ENCODE peak calls at places on chromosomes 3 and 15, in four cellular contexts. H is B cell, J is HL-60, X is GM23248. I is an unnamed sample.

GRCh38 chr3:72907851-72908620 is 20.2 kb downstream of the GXYLT2 start:
- DNase-seq in H (no peak), X (peak), J (peak), I (no peak)

GRCh38 chr3:48896991-48897390 is 1.7 kb downstream of the SLC25A20 start:
- DNase-seq in J (peak), X (no peak), H (no peak), I (peak)

GRCh38 chr3:56355570-56356185 is 112.6 kb downstream of the ERC2 start:
- DNase-seq in X (no peak), H (no peak), J (peak), I (no peak)

GRCh38 chr3:129984124-129984523 is 9.6 kb downstream of the TRH start:
- DNase-seq in X (peak), J (no peak), H (no peak), I (no peak)

GRCh38 chr3:69748503-69748902 is 9.2 kb downstream of the MITF start:
- DNase-seq in X (no peak), J (no peak), H (no peak), I (no peak)

GRCh38 chr15:66569461-66570137 is 3.8 kb upstream of the LCTL start:
- DNase-seq in J (no peak), X (no peak), H (no peak), I (no peak)

GRCh38 chr3:115999001-115999400 is 375.7 kb downstream of the GAP43 start:
- DNase-seq in H (no peak), J (no peak), X (no peak), I (no peak)

GRCh38 chr15:37229855-37230254 is 129.5 kb upstream of the MEIS2 start:
- DNase-seq in X (no peak), J (no peak), H (no peak), I (no peak)

GRCh38 chr15:49155834-49156627 is 632 bp upstream of the COPS2 start:
- DNase-seq in J (peak), X (peak), H (peak), I (no peak)

GRCh38 chr3:128324911-128325592 is 141.6 kb downstream of the DNAJB8 start:
- DNase-seq in H (no peak), J (no peak), X (no peak), I (peak)

GRCh38 chr3:109278141-109278540 is 38.2 kb downstream of the DPPA2 start:
- DNase-seq in H (no peak), J (no peak), X (no peak), I (no peak)

GRCh38 chr3:3260870-3261269 is 81.4 kb upstream of the CRBN start:
- DNase-seq in X (no peak), J (no peak), H (no peak), I (no peak)

GRCh38 chr15:69085325-69086081 is 71.0 kb downstream of the NOX5 start:
- DNase-seq in J (no peak), X (no peak), H (no peak), I (no peak)

GRCh38 chr3:31427623-31428022 is 105.1 kb upstream of the STT3B start:
- DNase-seq in H (no peak), X (no peak), J (no peak), I (no peak)

GRCh38 chr3:52061116-52061910 is 4.9 kb upstream of the DUSP7 start:
- DNase-seq in J (no peak), H (no peak), X (peak), I (no peak)

GRCh38 chr15:40053234-40054055 is 14.5 kb upstream of the SRP14 start:
- DNase-seq in J (no peak), X (no peak), H (no peak), I (no peak)

I was measured in HuH-7.